ENCODE peak calls at places on chromosomes 16 and 17, in six cellular contexts. C is naive thymus-derived CD4-positive, alpha-beta T cell; H is mammary epithelial cell; P is upper lobe of right lung; Z is effector memory CD4-positive, alpha-beta T cell; T is esophagus squamous epithelium. E is an unnamed sample. For H3K36me3, the result is how much of the 10 kb centered on the place peaks cover.

GRCh38 chr17:33562792-33563191 is 269.7 kb upstream of the ASIC2 start:
- DNase-seq in C (no peak), H (no peak), P (no peak), Z (no peak), T (no peak), E (no peak)

GRCh38 chr16:46918905-46919792 is 35.0 kb downstream of the GPT2 start:
- DNase-seq in C (no peak), H (no peak), P (no peak), Z (no peak), T (no peak), E (no peak)

GRCh38 chr16:15653227-15653626 is 3.2 kb downstream of the NDE1 start:
- DNase-seq in C (no peak), H (peak), P (no peak), Z (no peak), T (no peak), E (no peak)

GRCh38 chr16:87963400-87963799 is 12.2 kb downstream of the BANP start:
- DNase-seq in C (peak), H (peak), P (no peak), Z (peak), T (no peak), E (peak)

GRCh38 chr16:75580-76501 is 2.2 kb upstream of the MPG start:
- DNase-seq in C (no peak), H (no peak), P (peak), Z (peak), T (no peak), E (no peak)

GRCh38 chr17:28204751-28205150 is 114.2 kb upstream of the TMEM97 start:
- DNase-seq in C (no peak), H (peak), P (no peak), Z (no peak), T (no peak), E (no peak)

GRCh38 chr17:42122371-42123303 is at the start of gene HSPB9:
- DNase-seq in C (no peak), H (no peak), P (peak), Z (no peak), T (no peak), E (no peak)

GRCh38 chr17:43020789-43021738 is 1.1 kb downstream of the VAT1 start:
- DNase-seq in C (peak), H (peak), P (peak), Z (no peak), T (no peak), E (peak)

GRCh38 chr16:86129541-86129940 is 230.6 kb downstream of the IRF8 start:
- DNase-seq in C (no peak), H (no peak), P (no peak), Z (no peak), T (no peak), E (no peak)

GRCh38 chr17:38705803-38706624 is 941 bp downstream of the MLLT6 start:
- DNase-seq in C (no peak), H (peak), P (peak), Z (peak), T (no peak), E (no peak)

GRCh38 chr17:28737770-28738679 is 5.8 kb upstream of the TRAF4 start:
- DNase-seq in C (no peak), H (no peak), P (no peak), Z (no peak), T (no peak), E (no peak)

GRCh38 chr17:65366102-65366844 is 195.2 kb downstream of the AXIN2 start:
- DNase-seq in C (no peak), H (no peak), P (no peak), Z (no peak), T (no peak), E (no peak)

GRCh38 chr17:75514299-75515228 is 773 bp downstream of the CASKIN2 start:
- DNase-seq in C (no peak), H (peak), P (peak), Z (no peak), T (no peak), E (no peak)

GRCh38 chr17:80586464-80587228 is 42.0 kb downstream of the RPTOR start:
- DNase-seq in C (no peak), H (no peak), P (no peak), Z (no peak), T (no peak), E (no peak)

GRCh38 chr16:4673387-4674046 is 19.8 kb upstream of the NUDT16L1 start:
- DNase-seq in C (no peak), H (no peak), P (no peak), Z (no peak), T (no peak), E (no peak)

GRCh38 chr16:34801875-34802274 is 1342.5 kb downstream of the TP53TG3F start:
- DNase-seq in C (no peak), H (no peak), P (no peak), Z (no peak), T (no peak), E (no peak)

GRCh38 chr17:50344712-50345380 is 1.1 kb upstream of the XYLT2 start:
- DNase-seq in C (no peak), H (no peak), P (no peak), Z (no peak), T (no peak), E (no peak)

GRCh38 chr16:15676506-15676905 is 26.5 kb downstream of the NDE1 start:
- DNase-seq in C (no peak), H (no peak), P (no peak), Z (no peak), T (no peak), E (no peak)

GRCh38 chr17:17356149-17356930 is 53.2 kb downstream of the NT5M start:
- DNase-seq in C (peak), H (peak), P (peak), Z (peak), T (no peak), E (peak)

GRCh38 chr17:32259596-32259995 is 6.0 kb upstream of the RHBDL3 start:
- DNase-seq in C (no peak), H (no peak), P (no peak), Z (no peak), T (no peak), E (no peak)

GRCh38 chr17:74430385-74430705 is 1.5 kb upstream of the GPRC5C start:
- DNase-seq in C (no peak), H (no peak), P (no peak), Z (no peak), T (no peak), E (no peak)

GRCh38 chr17:74430706-74431567 is 951 bp upstream of the GPRC5C start:
- DNase-seq in C (no peak), H (peak), P (peak), Z (no peak), T (no peak), E (no peak)

GRCh38 chr17:74431568-74432483 is at the start of gene GPRC5C:
- DNase-seq in C (no peak), H (peak), P (peak), Z (no peak), T (no peak), E (no peak)

GRCh38 chr17:74427763-74428153 is 4.1 kb upstream of the GPRC5C start:
- DNase-seq in C (no peak), H (no peak), P (no peak), Z (no peak), T (no peak), E (no peak)

DNA sequence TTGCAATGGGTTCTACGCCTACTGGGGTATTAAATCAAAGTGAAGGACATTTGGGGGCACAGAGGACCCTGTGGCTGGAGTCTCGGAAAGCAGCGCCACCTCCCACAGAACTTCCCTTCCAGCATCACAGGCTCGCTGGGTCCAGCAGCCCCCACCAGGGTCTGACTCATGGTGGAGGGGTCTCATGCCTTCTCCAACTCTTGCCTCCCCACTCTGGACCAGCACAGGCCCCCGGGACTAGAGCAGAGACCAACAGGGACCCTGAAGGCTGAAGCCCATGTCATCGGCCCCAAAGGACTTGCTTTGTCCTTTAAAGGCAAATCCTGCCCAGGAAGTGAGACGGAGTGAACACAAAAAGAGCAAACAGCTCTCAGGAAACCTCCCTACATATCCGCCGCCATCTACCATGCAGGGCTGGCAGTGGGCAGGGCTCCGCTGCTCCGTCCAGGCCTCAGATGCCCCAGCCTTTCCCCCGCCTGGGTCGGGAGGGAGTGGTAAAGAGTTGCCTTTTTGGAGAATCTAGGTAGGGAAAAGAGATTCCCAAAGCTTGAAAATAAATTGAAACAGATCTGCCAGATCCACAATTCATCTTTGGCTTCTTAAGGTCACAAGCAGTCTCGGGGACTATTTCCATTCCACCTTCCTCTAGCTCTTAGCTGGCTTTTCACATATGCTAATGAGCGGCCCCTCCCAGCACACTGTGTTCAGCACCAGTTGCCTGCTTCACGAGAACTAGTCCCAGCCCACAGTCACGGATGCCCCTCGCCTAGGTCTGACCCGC is 2.1 kb upstream of the GPRC5C start:
- DNase-seq in C (no peak), H (peak), P (peak), Z (no peak), T (no peak), E (no peak)
- H3K4me3 ChIP-seq in C (no peak), H (no peak), P (peak), Z (no peak), T (peak), E (no peak)

GRCh38 chr16:67445913-67446907 is 15.3 kb downstream of the HSD11B2 start:
- DNase-seq in C (no peak), H (no peak), P (no peak), Z (no peak), T (no peak), E (no peak)
- H3K36me3 ChIP-seq in C (under half), H (under half), P (half or more), Z (under half), T (half or more), E (under half)

DNA sequence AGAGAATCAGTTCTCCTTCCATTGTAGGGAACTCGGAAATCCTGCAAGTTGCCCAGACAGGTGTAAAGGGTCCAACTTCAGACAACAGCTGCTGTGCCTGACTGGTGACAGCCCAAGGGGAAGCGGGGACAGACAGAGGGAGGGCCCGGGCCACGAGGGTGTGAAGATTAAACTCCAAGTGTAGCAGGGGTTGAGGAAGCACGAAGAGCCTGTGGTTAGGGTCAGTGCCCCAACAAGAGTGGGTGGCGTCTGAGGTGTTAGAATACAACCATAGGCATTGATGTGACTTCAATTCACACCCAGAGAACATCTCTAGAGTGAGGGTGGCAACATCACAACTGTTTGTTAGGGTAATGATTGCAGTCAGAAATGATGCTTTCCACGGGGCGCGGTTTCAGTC is 39.1 kb downstream of the ASPA start:
- DNase-seq in C (no peak), H (no peak), P (no peak), Z (no peak), T (no peak), E (peak)
- H3K27ac ChIP-seq in C (no peak), H (no peak), P (no peak), Z (no peak), T (no peak), E (no peak)

GRCh38 chr16:2024026-2024425 is 2.7 kb upstream of the NHERF2 start:
- DNase-seq in C (no peak), H (no peak), P (no peak), Z (no peak), T (no peak), E (no peak)

GRCh38 chr16:2025251-2025650 is 1.5 kb upstream of the NHERF2 start:
- DNase-seq in C (no peak), H (no peak), P (no peak), Z (no peak), T (no peak), E (no peak)

GRCh38 chr16:2022723-2023097 is 3.1 kb downstream of the NPW start:
- DNase-seq in C (no peak), H (peak), P (no peak), Z (no peak), T (no peak), E (no peak)

GRCh38 chr16:2025878-2026460 is 733 bp upstream of the NHERF2 start:
- DNase-seq in C (no peak), H (no peak), P (no peak), Z (no peak), T (no peak), E (no peak)

GRCh38 chr16:2023098-2023925 is 3.4 kb upstream of the NHERF2 start:
- DNase-seq in C (peak), H (peak), P (peak), Z (peak), T (peak), E (peak)
- H3K4me3 ChIP-seq in C (peak), H (no peak), P (peak), Z (peak), T (no peak), E (peak)

GRCh38 chr17:37463039-37463438 is 26.7 kb upstream of the DUSP14 start:
- DNase-seq in C (no peak), H (no peak), P (no peak), Z (no peak), T (no peak), E (no peak)
- H3K36me3 ChIP-seq in C (under half), H (under half), P (half or more), Z (under half), T (half or more), E (under half)

GRCh38 chr17:40354191-40355122 is 10.1 kb downstream of the GJD3 start:
- DNase-seq in C (no peak), H (no peak), P (no peak), Z (no peak), T (no peak), E (no peak)

GRCh38 chr17:40355123-40355803 is 9.3 kb downstream of the GJD3 start:
- DNase-seq in C (peak), H (no peak), P (peak), Z (peak), T (no peak), E (peak)

GRCh38 chr17:40358323-40359038 is 6.1 kb downstream of the GJD3 start:
- DNase-seq in C (peak), H (peak), P (peak), Z (peak), T (no peak), E (peak)

GRCh38 chr17:40356906-40357861 is 7.4 kb downstream of the GJD3 start:
- DNase-seq in C (no peak), H (no peak), P (no peak), Z (no peak), T (no peak), E (no peak)

DNA sequence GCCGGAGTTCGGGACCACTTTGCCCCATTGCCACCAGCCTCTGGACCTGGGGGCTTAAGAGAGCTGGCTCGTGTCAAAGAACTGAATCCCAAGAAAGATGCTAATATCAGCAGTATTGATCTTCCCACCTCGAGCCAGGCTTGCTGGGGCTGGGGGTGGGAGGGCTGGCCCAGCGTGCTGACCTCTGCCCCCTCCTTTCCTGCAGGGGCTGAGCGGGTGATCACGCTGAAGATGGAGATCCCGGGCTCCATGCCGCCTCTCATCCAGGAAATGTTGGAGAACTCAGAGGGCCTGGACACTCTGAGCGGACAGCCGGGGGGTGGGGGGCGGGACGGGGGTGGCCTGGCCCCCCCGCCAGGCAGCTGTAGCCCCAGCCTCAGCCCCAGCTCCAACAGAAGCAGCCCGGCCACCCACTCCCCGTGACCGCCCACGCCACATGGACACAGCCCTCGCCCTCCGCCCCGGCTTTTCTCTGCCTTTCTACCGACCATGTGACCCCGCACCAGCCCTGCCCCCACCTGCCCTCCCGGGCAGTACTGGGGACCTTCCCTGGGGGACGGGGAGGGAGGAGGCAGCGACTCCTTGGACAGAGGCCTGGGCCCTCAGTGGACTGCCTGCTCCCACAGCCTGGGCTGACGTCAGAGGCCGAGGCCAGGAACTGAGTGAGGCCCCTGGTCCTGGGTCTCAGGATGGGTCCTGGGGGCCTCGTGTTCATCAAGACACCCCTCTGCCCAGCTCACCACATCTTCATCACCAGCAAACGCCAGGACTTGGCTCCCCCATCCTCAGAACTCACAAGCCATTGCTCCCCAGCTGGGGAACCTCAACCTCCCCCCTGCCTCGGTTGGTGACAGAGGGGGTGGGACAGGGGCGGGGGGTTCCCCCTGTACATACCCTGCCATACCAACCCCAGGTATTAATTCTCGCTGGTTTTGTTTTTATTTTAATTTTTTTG is 8.5 kb downstream of the GJD3 start:
- DNase-seq in C (no peak), H (no peak), P (no peak), Z (no peak), T (no peak), E (no peak)
- H3K27ac ChIP-seq in C (no peak), H (no peak), P (no peak), Z (no peak), T (no peak), E (no peak)

GRCh38 chr17:48574523-48575065 is 3.6 kb downstream of the HOXB4 start:
- DNase-seq in C (no peak), H (no peak), P (no peak), Z (no peak), T (no peak), E (no peak)
- H3K4me3 ChIP-seq in C (no peak), H (no peak), P (peak), Z (no peak), T (peak), E (no peak)

DNA sequence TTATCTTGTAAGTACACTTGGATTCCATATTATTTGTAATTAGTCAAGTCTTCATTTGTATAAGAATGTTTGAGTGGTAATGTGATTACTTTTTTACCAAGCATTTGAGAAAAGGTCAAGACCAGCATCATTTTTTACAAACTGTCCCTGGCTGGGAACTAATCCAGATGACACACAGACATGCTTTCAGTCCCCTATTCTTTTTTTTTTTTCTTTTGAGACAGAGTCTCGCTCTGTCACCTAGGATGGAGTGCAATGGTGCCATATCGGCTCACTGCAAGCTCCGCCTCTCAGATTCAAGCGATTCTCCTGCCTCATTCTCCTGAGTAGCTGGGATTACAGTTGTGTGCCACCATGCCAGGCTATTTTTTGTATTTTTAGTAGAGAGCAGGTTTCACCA is 4.5 kb downstream of the DERL2 start:
- DNase-seq in C (no peak), H (no peak), P (no peak), Z (no peak), T (no peak), E (no peak)
- H3K36me3 ChIP-seq in C (under half), H (under half), P (half or more), Z (half or more), T (half or more), E (half or more)

GRCh38 chr17:79189264-79189663 is 114.6 kb downstream of the ENGASE start:
- DNase-seq in C (no peak), H (no peak), P (no peak), Z (no peak), T (no peak), E (no peak)
- H3K27ac ChIP-seq in C (no peak), H (no peak), P (no peak), Z (no peak), T (no peak), E (no peak)

E was measured in CD8-positive, alpha-beta memory T cell.